ENCODE peak calls at places on chromosomes 16 and 17, in six cellular contexts. D is sigmoid colon, K is fibroblast of the aortic adventitia, E is epithelial cell of esophagus, F is choroid plexus epithelial cell, P is spleen. O is an unnamed sample.

GRCh38 chr16:31472559-31473203 is 729 bp downstream of the TGFB1I1 start:
- DNase-seq in D (peak), K (peak), E (peak), F (peak), P (peak), O (peak)

GRCh38 chr17:9298135-9298534 is 276.8 kb downstream of the NTN1 start:
- DNase-seq in D (no peak), K (no peak), E (no peak), F (no peak), P (no peak), O (no peak)

GRCh38 chr17:30524847-30525246 is 47.6 kb downstream of the GOSR1 start:
- DNase-seq in D (no peak), K (peak), E (no peak), F (peak), P (no peak), O (peak)

GRCh38 chr17:13510062-13510461 is 91.7 kb downstream of the HS3ST3A1 start:
- DNase-seq in D (no peak), K (peak), E (no peak), F (no peak), P (no peak), O (no peak)

GRCh38 chr17:76179496-76180467 is 38.7 kb upstream of the FOXJ1 start:
- DNase-seq in D (no peak), K (peak), E (peak), F (peak), P (no peak), O (peak)

GRCh38 chr17:68182940-68183551 is 64.8 kb upstream of the AMZ2 start:
- DNase-seq in D (no peak), K (no peak), E (peak), F (no peak), P (peak), O (no peak)

GRCh38 chr17:50162466-50163254 is 3.1 kb upstream of the SGCA start:
- DNase-seq in D (no peak), K (no peak), E (no peak), F (no peak), P (no peak), O (no peak)

GRCh38 chr16:1258906-1259759 is 3.3 kb downstream of the TPSD1 start:
- DNase-seq in D (no peak), K (no peak), E (no peak), F (no peak), P (no peak), O (no peak)

GRCh38 chr17:62617894-62618472 is 9.5 kb upstream of the MRC2 start:
- DNase-seq in D (no peak), K (peak), E (peak), F (peak), P (no peak), O (peak)

GRCh38 chr16:73610605-73611177 is 562.8 kb upstream of the ZFHX3 start:
- DNase-seq in D (no peak), K (no peak), E (no peak), F (no peak), P (no peak), O (no peak)

GRCh38 chr17:22221344-22221743 is 529.0 kb downstream of the KCNJ18 start:
- DNase-seq in D (no peak), K (no peak), E (no peak), F (no peak), P (peak), O (no peak)

GRCh38 chr17:10292057-10292931 is 80.5 kb downstream of the MYH13 start:
- DNase-seq in D (peak), K (peak), E (no peak), F (no peak), P (no peak), O (peak)

GRCh38 chr16:84048306-84048705 is 5.7 kb upstream of the SLC38A8 start:
- DNase-seq in D (peak), K (no peak), E (peak), F (no peak), P (peak), O (no peak)

GRCh38 chr17:16148596-16148995 is 66.7 kb downstream of the NCOR1 start:
- DNase-seq in D (no peak), K (no peak), E (no peak), F (no peak), P (no peak), O (no peak)

DNA sequence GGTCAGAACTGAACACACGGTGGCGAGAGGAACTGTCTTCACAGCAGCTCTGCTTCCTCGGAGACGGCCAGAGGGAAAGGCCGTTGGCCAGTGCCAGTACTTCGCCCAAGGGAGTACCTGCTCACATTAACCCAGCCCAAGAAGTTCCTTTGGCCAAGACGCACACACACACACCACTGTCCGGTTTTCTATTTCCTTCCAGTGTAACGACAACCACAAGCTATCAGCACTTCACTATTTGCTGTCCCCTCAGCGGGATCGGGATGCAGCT is 735 bp upstream of the GGNBP2 start:
- DNase-seq in D (peak), K (peak), E (peak), F (no peak), P (no peak), O (peak)
- TF ChIP-seq CTCF in D (no peak), K (peak), E (peak), F (peak), P (no peak), O (peak)

DNA sequence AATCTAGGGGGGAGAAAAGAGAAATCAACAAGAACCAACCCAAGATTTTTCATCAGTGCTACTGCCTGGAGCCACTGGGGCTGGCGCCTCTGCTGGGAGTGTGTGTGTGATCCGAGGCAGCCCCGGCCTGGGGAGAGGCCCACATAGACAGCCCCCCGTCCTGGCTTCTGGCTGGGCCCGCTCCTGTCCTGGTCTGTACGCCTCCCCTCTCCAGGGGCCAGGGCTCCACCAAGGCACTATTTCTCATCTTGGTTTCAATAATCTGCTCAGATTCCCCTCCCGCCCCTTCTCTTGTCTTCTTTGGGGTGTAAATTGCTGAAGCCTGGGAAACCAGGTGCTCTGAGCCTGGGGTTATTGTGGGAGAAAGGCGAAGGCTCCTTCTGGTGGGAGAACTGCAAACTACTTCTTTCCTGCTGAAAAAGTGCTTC is 7.8 kb downstream of the BAHCC1 start:
- DNase-seq in D (no peak), K (peak), E (no peak), F (peak), P (no peak), O (no peak)
- H3K4me3 ChIP-seq in D (no peak), K (no peak), E (no peak), F (no peak), P (no peak), O (peak)

GRCh38 chr17:71224824-71225575 is 895.8 kb upstream of the SOX9 start:
- DNase-seq in D (no peak), K (no peak), E (no peak), F (peak), P (no peak), O (no peak)
- TF ChIP-seq CTCF in D (no peak), K (no peak), E (no peak), F (no peak), P (no peak), O (no peak)

DNA sequence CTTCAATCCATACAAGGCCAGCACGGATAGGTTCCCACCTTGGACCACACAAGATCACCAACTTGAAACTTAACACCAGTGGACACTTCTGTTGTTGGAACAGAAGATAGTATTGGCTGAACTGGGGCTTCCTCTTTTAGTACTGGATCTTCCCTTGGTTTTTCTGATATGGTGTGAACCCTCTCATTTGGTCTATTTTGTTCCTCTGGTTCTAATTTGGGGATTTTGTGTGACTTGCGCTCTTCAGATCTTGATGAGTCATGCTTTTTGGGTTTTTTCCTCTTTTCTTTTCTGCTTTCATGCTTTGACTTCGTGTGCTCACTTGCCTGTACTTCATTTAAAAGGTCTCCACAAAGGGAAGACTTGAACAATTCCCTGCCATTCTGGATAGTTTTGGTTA is 39.0 kb downstream of the SOST start:
- DNase-seq in D (no peak), K (no peak), E (no peak), F (no peak), P (no peak), O (no peak)
- H3K4me3 ChIP-seq in D (no peak), K (no peak), E (no peak), F (no peak), P (no peak), O (no peak)